ENCODE peak calls at places on chromosomes 13 and 19, in seven cellular contexts. Y is tibial nerve, S is left ventricle myocardium inferior, D is cardiac muscle cell, Q is endodermal cell, T is body of pancreas, O is astrocyte of the spinal cord. H is an unnamed sample.

GRCh38 chr19:5718579-5719273 is 1.2 kb downstream of the LONP1 start:
- DNase-seq in Y (no peak), S (no peak), D (no peak), Q (no peak), T (peak; percentile 25), O (peak; percentile 89), H (no peak)

GRCh38 chr13:111186305-111186930 is 71.3 kb downstream of the ARHGEF7 start:
- DNase-seq in Y (no peak), S (no peak), D (no peak), Q (no peak), T (no peak), O (no peak), H (no peak)

GRCh38 chr19:56301152-56301551 is 13.5 kb downstream of the ZSCAN5A start:
- DNase-seq in Y (no peak), S (no peak), D (no peak), Q (no peak), T (no peak), O (no peak), H (no peak)

GRCh38 chr19:632228-633067 is 889 bp downstream of the POLRMT start:
- DNase-seq in Y (no peak), S (no peak), D (peak; percentile 60), Q (peak; percentile 87), T (no peak), O (peak; percentile 66), H (peak; percentile 52)

GRCh38 chr19:39833464-39834286 is at the start of gene DYRK1B:
- DNase-seq in Y (peak; percentile 96), S (peak; percentile 98), D (peak; percentile 99), Q (peak; percentile 99), T (peak; percentile 99), O (peak; percentile 97), H (peak; percentile 94)

GRCh38 chr19:13150919-13151604 is 851 bp downstream of the IER2 start:
- DNase-seq in Y (no peak), S (peak; percentile 47), D (peak; percentile 23), Q (no peak), T (peak; percentile 43), O (no peak), H (no peak)

GRCh38 chr13:32033744-32034143 is 2.2 kb downstream of the FRY start:
- DNase-seq in Y (no peak), S (no peak), D (no peak), Q (no peak), T (no peak), O (no peak), H (no peak)

GRCh38 chr13:111912453-111912866 is 154.5 kb upstream of the SOX1 start:
- DNase-seq in Y (no peak), S (no peak), D (no peak), Q (peak; percentile 14), T (no peak), O (no peak), H (no peak)

GRCh38 chr13:73967397-73968165 is 166.6 kb downstream of the KLF12 start:
- DNase-seq in Y (no peak), S (no peak), D (no peak), Q (no peak), T (no peak), O (no peak), H (no peak)

GRCh38 chr13:95296326-95296939 is 4.8 kb downstream of the ABCC4 start:
- DNase-seq in Y (no peak), S (peak; percentile 42), D (peak; percentile 51), Q (peak; percentile 91), T (peak; percentile 67), O (no peak), H (peak; percentile 23)

GRCh38 chr19:55642153-55643002 is 1.1 kb upstream of the ZNF581 start:
- DNase-seq in Y (no peak), S (no peak), D (peak; percentile 50), Q (peak; percentile 69), T (no peak), O (no peak), H (no peak)

GRCh38 chr19:19406878-19407639 is 1.6 kb downstream of the GATAD2A start:
- DNase-seq in Y (no peak), S (no peak), D (no peak), Q (no peak), T (peak; percentile 49), O (peak; percentile 50), H (no peak)

GRCh38 chr19:45424191-45425058 is 708 bp upstream of the ERCC1 start:
- DNase-seq in Y (no peak), S (peak; percentile 71), D (no peak), Q (peak; percentile 89), T (peak; percentile 77), O (peak; percentile 94), H (peak; percentile 33)

GRCh38 chr13:81058211-81058915 is 717.4 kb upstream of the SPRY2 start:
- DNase-seq in Y (no peak), S (no peak), D (no peak), Q (no peak), T (no peak), O (no peak), H (no peak)

GRCh38 chr13:81020010-81020409 is 679.1 kb upstream of the SPRY2 start:
- DNase-seq in Y (no peak), S (no peak), D (no peak), Q (no peak), T (no peak), O (no peak), H (no peak)

GRCh38 chr13:50724913-50725312 is 118.6 kb downstream of the DLEU7 start:
- DNase-seq in Y (no peak), S (no peak), D (no peak), Q (no peak), T (peak; percentile 19), O (no peak), H (no peak)

GRCh38 chr19:40512473-40513344 is 45.9 kb downstream of the SPTBN4 start:
- DNase-seq in Y (no peak), S (no peak), D (peak; percentile 70), Q (peak; percentile 84), T (no peak), O (peak; percentile 4), H (peak; percentile 23)

GRCh38 chr13:111846396-111847174 is 220.4 kb upstream of the SOX1 start:
- DNase-seq in Y (no peak), S (no peak), D (no peak), Q (peak; percentile 57), T (no peak), O (no peak), H (no peak)

GRCh38 chr19:1266818-1267440 is 2.2 kb upstream of the CIRBP start:
- DNase-seq in Y (no peak), S (peak; percentile 83), D (peak; percentile 77), Q (peak; percentile 93), T (peak; percentile 70), O (peak; percentile 42), H (peak; percentile 89)

GRCh38 chr13:54637377-54637776 is 1608.8 kb downstream of the OLFM4 start:
- DNase-seq in Y (no peak), S (no peak), D (peak; percentile 82), Q (peak; percentile 69), T (no peak), O (peak; percentile 19), H (no peak)

GRCh38 chr19:55320844-55321419 is 4.2 kb downstream of the TMEM150B start:
- DNase-seq in Y (no peak), S (no peak), D (no peak), Q (no peak), T (no peak), O (no peak), H (no peak)

GRCh38 chr19:15091918-15092753 is 10.1 kb downstream of the OR1I1 start:
- DNase-seq in Y (no peak), S (no peak), D (peak; percentile 73), Q (peak; percentile 67), T (peak; percentile 83), O (peak; percentile 70), H (peak; percentile 49)

GRCh38 chr13:79792716-79793115 is 311.8 kb downstream of the NDFIP2 start:
- DNase-seq in Y (no peak), S (no peak), D (no peak), Q (no peak), T (no peak), O (no peak), H (no peak)

GRCh38 chr19:51739466-51740213 is 12.0 kb downstream of the FPR1 start:
- DNase-seq in Y (no peak), S (no peak), D (no peak), Q (no peak), T (no peak), O (no peak), H (no peak)

GRCh38 chr13:78657699-78658629 is 991 bp downstream of the OBI1 start:
- DNase-seq in Y (no peak), S (no peak), D (peak; percentile 11), Q (peak; percentile 65), T (no peak), O (peak; percentile 17), H (no peak)

GRCh38 chr19:45451181-45451849 is 16.5 kb upstream of the FOSB start:
- DNase-seq in Y (no peak), S (no peak), D (no peak), Q (peak; percentile 69), T (peak; percentile 41), O (peak; percentile 74), H (no peak)

GRCh38 chr13:22915442-22916082 is 265.2 kb upstream of the SGCG start:
- DNase-seq in Y (no peak), S (peak; percentile 38), D (peak; percentile 68), Q (peak; percentile 95), T (peak; percentile 36), O (peak; percentile 48), H (peak; percentile 58)

GRCh38 chr19:3801412-3802096 is 15.4 kb upstream of the MATK start:
- DNase-seq in Y (no peak), S (peak; percentile 34), D (peak; percentile 32), Q (peak; percentile 90), T (peak; percentile 31), O (no peak), H (no peak)
- TF ChIP-seq CTCF in Y (no peak), S (peak; percentile 24), D (peak; percentile 26), Q (peak; percentile 78), T (no peak), O (peak; percentile 40), H (peak; percentile 41)

GRCh38 chr19:49231389-49231788 is 73.8 kb downstream of the TRPM4 start:
- DNase-seq in Y (no peak), S (no peak), D (no peak), Q (peak; percentile 75), T (no peak), O (no peak), H (no peak)
- TF ChIP-seq CTCF in Y (no peak), S (no peak), D (no peak), Q (no peak), T (no peak), O (no peak), H (no peak)

DNA sequence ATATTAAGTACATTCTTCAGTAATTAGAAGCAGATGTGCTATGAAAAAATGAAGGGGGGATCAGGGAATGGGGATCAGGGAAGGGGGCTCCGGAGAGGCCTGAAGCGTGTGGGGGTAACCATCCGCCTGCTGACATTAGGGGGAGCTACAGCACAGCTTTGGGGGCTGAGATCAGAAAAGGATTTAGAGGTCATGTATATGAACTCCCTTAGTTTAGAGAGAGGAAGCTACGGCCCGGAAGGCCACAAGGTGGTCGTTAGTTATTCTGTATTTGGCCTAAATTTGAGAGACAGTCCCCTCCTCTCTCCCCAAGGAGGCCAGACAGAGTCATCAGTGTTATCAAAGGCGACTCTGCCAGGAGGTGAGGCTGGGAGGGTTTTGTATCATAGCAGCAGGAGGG is 99.0 kb downstream of the TM9SF2 start:
- DNase-seq in Y (no peak), S (no peak), D (peak; percentile 37), Q (peak; percentile 85), T (no peak), O (no peak), H (no peak)
- TF ChIP-seq CTCF in Y (no peak), S (peak; percentile 17), D (peak; percentile 10), Q (peak; percentile 79), T (no peak), O (peak; percentile 17), H (no peak)

DNA sequence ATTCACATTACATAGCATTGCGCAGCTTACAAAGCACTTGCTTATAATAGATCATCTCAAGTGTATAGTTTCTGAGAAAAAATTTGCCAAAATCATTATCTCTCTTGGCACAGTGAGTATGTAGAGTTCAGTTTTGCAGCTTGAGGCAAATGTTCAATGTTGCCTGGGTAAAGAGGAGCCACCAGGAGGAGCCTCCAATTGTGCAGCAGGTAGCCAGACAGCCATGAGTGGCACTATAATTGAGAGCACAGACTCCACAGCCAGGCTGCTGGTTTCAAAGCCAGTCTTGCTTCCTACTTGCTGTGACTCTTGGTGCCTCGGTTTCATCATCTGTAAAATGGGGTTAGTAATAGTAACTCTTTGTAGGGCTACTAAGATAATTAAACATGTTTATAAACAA is 24.0 kb upstream of the OLFM4 start:
- DNase-seq in Y (no peak), S (no peak), D (no peak), Q (no peak), T (no peak), O (no peak), H (no peak)
- TF ChIP-seq CTCF in Y (no peak), S (no peak), D (no peak), Q (peak; percentile 50), T (no peak), O (no peak), H (peak; percentile 19)